ENCODE peak calls at places on chromosomes 13 and 19, in six cellular contexts. B, F, Y, M, G and A are unnamed samples.

GRCh38 chr13:81714513-81714912 is 1373.6 kb upstream of the SPRY2 start:
- DNase-seq in B (no peak), F (no peak), Y (no peak), M (no peak), G (no peak), A (no peak)

GRCh38 chr13:91157273-91158014 is 190.0 kb upstream of the MIR17HG start:
- DNase-seq in B (no peak), F (no peak), Y (no peak), M (no peak), G (no peak), A (no peak)

GRCh38 chr19:46408611-46409039 is 4.7 kb downstream of the CCDC8 start:
- DNase-seq in B (no peak), F (no peak), Y (no peak), M (peak), G (no peak), A (no peak)

GRCh38 chr13:71054358-71054757 is 812.6 kb downstream of the DACH1 start:
- DNase-seq in B (no peak), F (no peak), Y (no peak), M (no peak), G (no peak), A (no peak)

GRCh38 chr13:30002577-30002976 is 152.2 kb upstream of the UBL3 start:
- DNase-seq in B (no peak), F (no peak), Y (no peak), M (no peak), G (no peak), A (no peak)

GRCh38 chr19:3748965-3749364 is 12.5 kb downstream of the APBA3 start:
- DNase-seq in B (no peak), F (no peak), Y (no peak), M (no peak), G (no peak), A (no peak)

GRCh38 chr13:34017231-34017630 is 199.3 kb downstream of the RFC3 start:
- DNase-seq in B (no peak), F (no peak), Y (no peak), M (no peak), G (no peak), A (no peak)

GRCh38 chr19:56637976-56638555 is 4.9 kb upstream of the SMIM17 start:
- DNase-seq in B (peak), F (no peak), Y (peak), M (peak), G (peak), A (peak)

GRCh38 chr13:45416521-45417125 is 1.6 kb downstream of the SLC25A30 start:
- DNase-seq in B (no peak), F (no peak), Y (no peak), M (no peak), G (no peak), A (no peak)

GRCh38 chr13:41206467-41206866 is 12.1 kb upstream of the KBTBD7 start:
- DNase-seq in B (no peak), F (no peak), Y (no peak), M (no peak), G (no peak), A (no peak)

GRCh38 chr13:25961294-25961693 is 90.5 kb downstream of the SHISA2 start:
- DNase-seq in B (no peak), F (no peak), Y (no peak), M (no peak), G (no peak), A (no peak)

GRCh38 chr19:50559636-50560035 is 8.6 kb downstream of the LRRC4B start:
- DNase-seq in B (no peak), F (no peak), Y (no peak), M (no peak), G (no peak), A (no peak)

DNA sequence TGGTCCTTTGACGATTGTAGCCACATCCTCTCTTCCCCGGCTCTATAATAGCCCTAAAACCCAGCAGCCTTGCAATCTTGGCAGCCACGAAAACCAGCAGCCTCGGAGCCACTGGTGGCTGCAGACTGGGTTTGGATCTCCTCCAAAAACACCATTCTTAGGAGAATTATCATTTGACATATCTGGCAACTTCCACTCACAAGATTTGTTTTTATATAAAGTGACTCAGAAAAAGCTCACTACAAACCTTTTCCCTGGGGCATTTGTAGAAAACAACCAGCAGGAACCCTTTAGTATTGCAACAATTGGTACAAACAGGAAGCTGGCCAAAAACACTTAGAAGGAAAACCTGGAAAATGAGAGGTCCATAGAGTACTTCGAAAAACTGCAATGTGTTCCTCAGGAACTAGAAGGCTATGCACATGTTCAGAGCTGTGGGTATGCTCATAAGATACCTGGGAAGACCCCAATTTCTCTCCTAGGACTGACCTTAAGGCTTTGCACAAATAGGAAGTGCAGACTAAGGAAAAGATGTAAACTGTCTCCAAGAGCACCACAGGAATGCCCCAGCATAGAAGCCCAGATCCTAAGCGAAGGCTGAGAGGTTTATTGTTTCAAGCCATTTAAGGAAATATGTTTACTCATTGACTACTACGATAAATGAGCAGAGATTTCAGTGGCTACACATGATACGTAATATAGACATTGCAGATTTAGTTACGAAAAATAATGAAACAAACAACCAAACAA is 71.2 kb downstream of the MYO16 start:
- DNase-seq in B (no peak), F (no peak), Y (no peak), M (no peak), G (no peak), A (no peak)
- TF ChIP-seq SP1 in B (no peak), F (no peak), Y (no peak), M (no peak), G (no peak), A (no peak)

DNA sequence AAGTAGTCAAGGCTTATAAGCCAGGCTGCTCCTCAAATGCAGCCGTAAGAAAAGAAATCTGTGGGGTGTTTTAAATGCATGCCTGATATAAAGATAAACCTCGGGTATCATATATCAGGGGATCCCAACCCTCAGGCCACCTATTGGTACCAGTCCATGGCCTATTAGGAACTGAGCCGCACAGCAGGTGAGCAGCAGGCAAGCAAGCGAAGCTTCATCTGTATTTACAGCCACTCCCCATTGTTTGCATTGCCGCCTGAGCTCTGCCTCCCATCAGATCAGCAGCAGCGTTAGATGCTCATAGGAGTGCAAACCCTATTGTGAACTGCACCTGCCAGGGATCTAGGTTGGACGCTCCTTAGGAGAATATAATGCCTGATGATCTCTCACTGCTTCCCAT is 233.5 kb upstream of the SERP2 start:
- DNase-seq in B (peak), F (no peak), Y (no peak), M (peak), G (peak), A (no peak)
- TF ChIP-seq SP1 in B (no peak), F (no peak), Y (no peak), M (no peak), G (no peak), A (no peak)

GRCh38 chr19:18072335-18072734 is 14.4 kb downstream of the IL12RB1 start:
- DNase-seq in B (no peak), F (no peak), Y (no peak), M (no peak), G (no peak), A (no peak)
- TF ChIP-seq SP1 in B (no peak), F (no peak), Y (no peak), M (no peak), G (no peak), A (no peak)

GRCh38 chr19:7640803-7641202 is 3.9 kb downstream of the STXBP2 start:
- DNase-seq in B (no peak), F (no peak), Y (no peak), M (no peak), G (no peak), A (no peak)
- TF ChIP-seq SP1 in B (no peak), F (no peak), Y (no peak), M (no peak), G (no peak), A (no peak)

GRCh38 chr19:33668968-33669367 is 47.2 kb downstream of the CHST8 start:
- DNase-seq in B (no peak), F (no peak), Y (no peak), M (peak), G (no peak), A (no peak)

GRCh38 chr19:33667141-33667540 is 45.4 kb downstream of the CHST8 start:
- DNase-seq in B (no peak), F (no peak), Y (no peak), M (no peak), G (no peak), A (no peak)

GRCh38 chr19:33665776-33666175 is 44.0 kb downstream of the CHST8 start:
- DNase-seq in B (peak), F (no peak), Y (no peak), M (no peak), G (no peak), A (no peak)

GRCh38 chr19:33664744-33665143 is 43.0 kb downstream of the CHST8 start:
- DNase-seq in B (no peak), F (no peak), Y (no peak), M (no peak), G (no peak), A (no peak)

GRCh38 chr19:33666196-33666595 is 44.4 kb downstream of the CHST8 start:
- DNase-seq in B (peak), F (no peak), Y (no peak), M (no peak), G (no peak), A (no peak)
- TF ChIP-seq SP1 in B (no peak), F (no peak), Y (no peak), M (no peak), G (no peak), A (no peak)

GRCh38 chr13:78657699-78658629 is 991 bp downstream of the OBI1 start:
- DNase-seq in B (no peak), F (no peak), Y (no peak), M (peak), G (no peak), A (peak)
- TF ChIP-seq SP1 in B (no peak), F (no peak), Y (no peak), M (no peak), G (peak), A (no peak)

GRCh38 chr13:60583196-60583908 is 186.3 kb downstream of the TDRD3 start:
- DNase-seq in B (peak), F (no peak), Y (no peak), M (peak), G (no peak), A (no peak)
- TF ChIP-seq SP1 in B (no peak), F (no peak), Y (no peak), M (no peak), G (peak), A (no peak)